ENCODE peak calls at places on chromosome 18, in seven cellular contexts. M is GM06990, K is HFF-Myc, I is fibroblast of villous mesenchyme, U is A549, P is PC-9, Z is fibroblast of lung. F is an unnamed sample.

GRCh38 chr18:43278401-43278800 is 1.1 kb upstream of the SYT4 start:
- DNase-seq in I (no peak), U (no peak), M (no peak), Z (no peak), K (no peak), P (no peak), F (no peak)

GRCh38 chr18:73638709-73639108 is 508.9 kb downstream of the FBXO15 start:
- DNase-seq in K (peak), Z (peak), P (peak), M (no peak), I (peak), U (no peak), F (no peak)

GRCh38 chr18:36758623-36759022 is 70.2 kb downstream of the TPGS2 start:
- DNase-seq in U (no peak), Z (no peak), M (no peak), K (no peak), P (no peak), I (no peak), F (no peak)

GRCh38 chr18:37778417-37779165 is 213.0 kb upstream of the CELF4 start:
- DNase-seq in K (no peak), Z (no peak), U (peak), P (no peak), M (peak), I (peak), F (peak)

GRCh38 chr18:37665346-37665745 is 99.7 kb upstream of the CELF4 start:
- DNase-seq in I (no peak), Z (no peak), U (no peak), K (no peak), M (no peak), P (no peak), F (no peak)

GRCh38 chr18:78922856-78923255 is 56.8 kb upstream of the SALL3 start:
- DNase-seq in K (no peak), I (no peak), Z (no peak), M (no peak), P (no peak), U (no peak), F (no peak)

GRCh38 chr18:46759885-46760284 is 3.0 kb upstream of the ST8SIA5 start:
- DNase-seq in U (no peak), K (no peak), I (no peak), P (no peak), M (no peak), Z (no peak), F (no peak)

GRCh38 chr18:36035253-36035652 is 32.1 kb downstream of the RPRD1A start:
- DNase-seq in K (peak), P (no peak), I (no peak), M (no peak), Z (peak), U (no peak), F (no peak)

GRCh38 chr18:49111191-49111988 is 160.6 kb upstream of the SMAD7 start:
- DNase-seq in Z (peak), P (peak), M (no peak), U (no peak), K (no peak), I (peak), F (no peak)

GRCh38 chr18:12765127-12765526 is 62.3 kb downstream of the PSMG2 start:
- DNase-seq in P (no peak), K (no peak), M (no peak), Z (no peak), I (no peak), U (no peak), F (no peak)

GRCh38 chr18:38579764-38580163 is 1014.2 kb upstream of the CELF4 start:
- DNase-seq in M (no peak), K (no peak), Z (no peak), I (no peak), U (no peak), P (no peak), F (no peak)

GRCh38 chr18:48835119-48835518 is 115.6 kb downstream of the SMAD7 start:
- DNase-seq in K (no peak), M (no peak), U (no peak), I (no peak), Z (no peak), P (no peak), F (no peak)

GRCh38 chr18:46449499-46449898 is 207.5 kb downstream of the LOXHD1 start:
- DNase-seq in P (no peak), U (no peak), I (no peak), M (no peak), Z (no peak), K (no peak), F (no peak)

GRCh38 chr18:74356959-74357358 is 41.3 kb downstream of the C18orf63 start:
- DNase-seq in P (no peak), Z (no peak), U (no peak), I (no peak), K (no peak), M (no peak), F (no peak)

GRCh38 chr18:2444201-2444875 is 127.0 kb downstream of the METTL4 start:
- DNase-seq in U (no peak), M (no peak), P (no peak), I (no peak), K (no peak), Z (peak), F (no peak)

GRCh38 chr18:39841133-39842041 is 2113.6 kb upstream of the PIK3C3 start:
- DNase-seq in I (peak), M (no peak), P (peak), K (peak), Z (peak), U (peak), F (no peak)

GRCh38 chr18:35753306-35753910 is 171.9 kb downstream of the GALNT1 start:
- DNase-seq in P (no peak), I (peak), K (no peak), M (no peak), Z (no peak), U (no peak), F (no peak)

GRCh38 chr18:805008-805754 is 6.9 kb downstream of the YES1 start:
- DNase-seq in I (peak), K (no peak), Z (no peak), P (no peak), M (peak), U (no peak), F (no peak)

GRCh38 chr18:6056171-6056932 is 161.0 kb upstream of the TMEM200C start:
- DNase-seq in K (peak), U (peak), Z (peak), P (no peak), M (peak), I (peak), F (peak)

GRCh38 chr18:79857082-79857661 is 59.4 kb downstream of the KCNG2 start:
- DNase-seq in K (no peak), P (no peak), M (no peak), U (peak), Z (peak), I (peak), F (no peak)

GRCh38 chr18:62512532-62512931 is 10.3 kb upstream of the ZCCHC2 start:
- DNase-seq in Z (no peak), P (no peak), M (no peak), I (no peak), K (no peak), U (no peak), F (no peak)

GRCh38 chr18:28127763-28128737 is 48.9 kb downstream of the CDH2 start:
- DNase-seq in I (peak), K (no peak), M (no peak), U (no peak), Z (peak), P (no peak), F (no peak)

DNA sequence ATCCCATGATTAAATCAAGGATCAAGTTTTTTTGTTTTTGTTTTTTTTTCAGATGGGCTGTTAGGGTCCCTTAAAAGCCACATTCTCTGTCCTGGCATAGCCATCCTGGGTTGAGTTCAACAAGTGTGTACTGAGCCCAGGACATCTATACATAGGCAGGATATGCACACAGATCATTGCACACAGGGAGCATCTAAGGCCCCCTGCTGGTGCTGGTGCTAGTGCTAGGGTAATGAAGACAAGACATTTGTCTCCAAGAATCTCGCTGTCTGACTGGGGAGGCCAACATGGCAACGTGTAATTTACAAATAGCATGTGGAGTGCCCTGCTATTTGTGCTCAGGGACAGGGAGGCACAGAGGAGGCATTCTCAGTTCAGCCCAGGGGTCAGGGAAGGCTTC is 124.5 kb downstream of the VAPA start:
- DNase-seq in Z (no peak), I (no peak), K (no peak), P (no peak), U (no peak), M (no peak), F (no peak)
- TF ChIP-seq CTCF in Z (no peak), I (peak), K (peak), P (no peak), U (no peak), M (peak), F (no peak)

GRCh38 chr18:58800582-58800981 is 64.1 kb upstream of the ZNF532 start:
- DNase-seq in P (no peak), Z (no peak), U (no peak), K (no peak), M (peak), I (no peak), F (peak)

GRCh38 chr18:58805482-58806187 is 59.0 kb upstream of the ZNF532 start:
- DNase-seq in P (no peak), K (no peak), Z (no peak), U (no peak), I (peak), M (no peak), F (no peak)

GRCh38 chr18:58802959-58803358 is 61.7 kb upstream of the ZNF532 start:
- DNase-seq in U (no peak), M (no peak), P (no peak), I (no peak), K (no peak), Z (no peak), F (no peak)

GRCh38 chr18:58806826-58807714 is 57.6 kb upstream of the ZNF532 start:
- DNase-seq in P (no peak), M (no peak), I (no peak), U (no peak), K (no peak), Z (no peak), F (peak)

DNA sequence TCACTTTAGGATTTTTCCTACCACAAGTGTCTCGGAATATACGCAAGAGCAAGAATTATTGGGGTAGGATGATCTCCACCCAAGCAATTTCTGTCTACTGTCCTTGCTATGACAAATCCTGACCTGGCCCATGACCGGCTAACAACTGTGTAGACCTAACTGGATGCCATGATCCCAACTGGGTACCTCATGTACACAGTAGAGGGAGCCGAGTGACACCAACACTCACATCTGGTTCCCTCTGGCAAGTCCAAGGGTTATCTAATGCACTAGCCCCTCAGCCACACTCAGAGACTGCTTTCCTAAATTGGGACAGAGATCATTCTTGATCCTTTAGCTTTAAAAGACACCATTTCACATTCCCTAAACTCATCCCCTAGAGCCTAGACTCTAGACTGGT is 60.7 kb upstream of the ZNF532 start:
- DNase-seq in M (no peak), P (no peak), U (no peak), Z (no peak), K (no peak), I (no peak), F (no peak)
- TF ChIP-seq CTCF in M (no peak), P (no peak), U (no peak), Z (no peak), K (no peak), I (no peak), F (no peak)

GRCh38 chr18:24413148-24413547 is 13.3 kb upstream of the IMPACT start:
- DNase-seq in U (no peak), K (no peak), M (no peak), I (peak), P (no peak), Z (no peak), F (no peak)
- TF ChIP-seq CTCF in U (no peak), K (peak), M (no peak), I (peak), P (no peak), Z (peak), F (no peak)

GRCh38 chr18:9549405-9549804 is 65.0 kb downstream of the PPP4R1 start:
- DNase-seq in P (no peak), U (no peak), K (no peak), M (no peak), Z (no peak), I (no peak), F (no peak)
- TF ChIP-seq CTCF in P (peak), U (no peak), K (no peak), M (peak), Z (no peak), I (no peak), F (peak)

DNA sequence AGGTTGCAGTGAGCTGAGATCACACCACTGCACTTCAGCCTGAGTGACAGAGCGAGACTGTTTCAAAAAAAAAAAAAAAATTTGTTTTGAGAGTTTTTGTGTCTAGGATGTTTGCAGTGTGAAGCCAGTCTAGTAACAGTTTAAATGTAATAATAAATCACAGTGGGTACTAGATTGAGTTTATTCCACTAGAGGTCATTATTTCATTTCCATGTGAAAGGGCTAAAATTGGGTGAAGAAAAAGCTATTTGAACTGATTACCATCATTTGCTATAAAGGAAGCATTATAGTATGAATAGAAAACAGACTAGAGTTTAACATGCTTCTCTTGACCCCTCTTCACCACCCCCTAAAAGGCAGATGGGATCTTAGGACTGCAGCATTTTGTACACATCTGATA is 20.3 kb downstream of the SNRPD1 start:
- DNase-seq in M (no peak), U (no peak), K (no peak), Z (no peak), P (no peak), I (peak), F (no peak)
- TF ChIP-seq CTCF in M (no peak), U (no peak), K (no peak), Z (no peak), P (no peak), I (no peak), F (no peak)

GRCh38 chr18:63951302-63951705 is 2.2 kb downstream of the HMSD start:
- DNase-seq in Z (peak), M (no peak), U (no peak), P (no peak), I (no peak), K (no peak), F (peak)
- TF ChIP-seq CTCF in Z (peak), M (peak), U (no peak), P (peak), I (peak), K (peak), F (peak)

GRCh38 chr18:54004828-54005227 is 219.6 kb downstream of the MBD2 start:
- DNase-seq in P (no peak), U (no peak), I (no peak), K (peak), Z (peak), M (no peak), F (no peak)
- TF ChIP-seq CTCF in P (no peak), U (no peak), I (no peak), K (peak), Z (no peak), M (no peak), F (no peak)

GRCh38 chr18:3852321-3852720 is 402.3 kb downstream of the TGIF1 start:
- DNase-seq in I (no peak), P (no peak), U (no peak), K (peak), M (no peak), Z (no peak), F (no peak)
- TF ChIP-seq CTCF in I (no peak), P (no peak), U (no peak), K (no peak), M (no peak), Z (no peak), F (no peak)

F was measured in GM13977.